ENCODE peak calls at places on chromosomes 16 and 17, in five cellular contexts. D, B, J, O and H are unnamed samples.

GRCh38 chr16:26649646-26650045 is 417.1 kb upstream of the C16orf82 start:
- DNase-seq in D (no peak), B (no peak), J (no peak), O (no peak), H (no peak)

GRCh38 chr16:22948058-22948602 is 134.2 kb downstream of the HS3ST2 start:
- DNase-seq in D (no peak), B (no peak), J (peak; percentile 78), O (no peak), H (no peak)

GRCh38 chr16:55081622-55082593 is 151.2 kb downstream of the IRX5 start:
- DNase-seq in D (no peak), B (no peak), J (no peak), O (no peak), H (no peak)

GRCh38 chr17:71392715-71393567 is 727.9 kb upstream of the SOX9 start:
- DNase-seq in D (no peak), B (no peak), J (no peak), O (no peak), H (no peak)

GRCh38 chr16:29126621-29127020 is 141.8 kb downstream of the LAT start:
- DNase-seq in D (no peak), B (no peak), J (no peak), O (no peak), H (no peak)

GRCh38 chr16:74865922-74866598 is 91.4 kb upstream of the FA2H start:
- DNase-seq in D (no peak), B (no peak), J (peak; percentile 83), O (no peak), H (no peak)

GRCh38 chr16:56206951-56207350 is 15.7 kb downstream of the GNAO1 start:
- DNase-seq in D (no peak), B (no peak), J (no peak), O (no peak), H (no peak)

GRCh38 chr17:44355310-44355640 is 8.4 kb downstream of the FAM171A2 start:
- DNase-seq in D (peak; percentile 9), B (no peak), J (peak; percentile 30), O (no peak), H (no peak)

GRCh38 chr17:50426814-50427787 is 1.1 kb downstream of the ACSF2 start:
- DNase-seq in D (peak; percentile 59), B (peak; percentile 84), J (peak; percentile 73), O (no peak), H (no peak)

GRCh38 chr16:82630219-82630618 is 3.5 kb downstream of the CDH13 start:
- DNase-seq in D (no peak), B (no peak), J (no peak), O (no peak), H (no peak)

GRCh38 chr16:31705371-31705770 is 168.2 kb upstream of the ZNF267 start:
- DNase-seq in D (no peak), B (no peak), J (no peak), O (no peak), H (no peak)

GRCh38 chr16:31704138-31704537 is 169.5 kb upstream of the ZNF267 start:
- DNase-seq in D (no peak), B (no peak), J (no peak), O (no peak), H (no peak)

GRCh38 chr16:31701734-31702133 is 171.9 kb upstream of the ZNF267 start:
- DNase-seq in D (no peak), B (no peak), J (no peak), O (no peak), H (no peak)

GRCh38 chr16:31702796-31703195 is 170.8 kb upstream of the ZNF267 start:
- DNase-seq in D (no peak), B (no peak), J (no peak), O (no peak), H (no peak)

DNA sequence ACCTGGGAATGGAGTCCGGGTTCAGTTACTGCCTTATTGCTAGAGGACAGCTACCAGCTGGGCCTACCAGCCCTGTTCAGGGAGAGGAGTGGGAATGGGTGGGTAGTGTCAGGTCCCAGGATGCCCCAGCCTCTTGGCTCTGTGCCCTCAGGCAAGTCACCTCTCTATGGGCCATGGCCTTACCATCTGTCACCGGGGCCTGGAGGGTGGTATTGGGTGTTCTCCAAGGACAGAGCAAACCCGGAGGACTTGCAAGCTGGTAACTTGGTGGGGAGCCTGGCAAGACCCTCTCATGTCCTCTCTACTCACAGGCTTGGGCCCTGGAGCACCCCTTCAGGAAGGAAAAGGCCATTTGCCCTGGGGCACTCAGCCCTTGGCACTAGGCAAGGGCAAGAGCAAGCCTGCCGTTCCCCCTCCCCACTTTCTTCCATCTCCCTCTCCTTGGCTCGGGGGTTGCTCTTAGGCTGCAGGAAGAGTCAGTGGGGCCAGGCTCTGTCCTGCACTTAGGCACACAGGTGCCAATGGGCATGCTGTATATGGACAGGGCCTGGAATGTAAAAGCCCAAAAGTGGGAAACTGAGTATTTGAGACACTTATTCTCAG is 170.0 kb upstream of the ZNF267 start:
- DNase-seq in D (no peak), B (no peak), J (no peak), O (no peak), H (no peak)
- TF ChIP-seq CTCF in D (no peak), B (no peak), J (no peak), O (no peak), H (no peak)

GRCh38 chr17:32869345-32870026 is 7.4 kb downstream of the MYO1D start:
- DNase-seq in D (no peak), B (no peak), J (no peak), O (no peak), H (no peak)
- TF ChIP-seq REST in D (no peak), B (no peak), J (no peak), O (no peak), H (no peak)

DNA sequence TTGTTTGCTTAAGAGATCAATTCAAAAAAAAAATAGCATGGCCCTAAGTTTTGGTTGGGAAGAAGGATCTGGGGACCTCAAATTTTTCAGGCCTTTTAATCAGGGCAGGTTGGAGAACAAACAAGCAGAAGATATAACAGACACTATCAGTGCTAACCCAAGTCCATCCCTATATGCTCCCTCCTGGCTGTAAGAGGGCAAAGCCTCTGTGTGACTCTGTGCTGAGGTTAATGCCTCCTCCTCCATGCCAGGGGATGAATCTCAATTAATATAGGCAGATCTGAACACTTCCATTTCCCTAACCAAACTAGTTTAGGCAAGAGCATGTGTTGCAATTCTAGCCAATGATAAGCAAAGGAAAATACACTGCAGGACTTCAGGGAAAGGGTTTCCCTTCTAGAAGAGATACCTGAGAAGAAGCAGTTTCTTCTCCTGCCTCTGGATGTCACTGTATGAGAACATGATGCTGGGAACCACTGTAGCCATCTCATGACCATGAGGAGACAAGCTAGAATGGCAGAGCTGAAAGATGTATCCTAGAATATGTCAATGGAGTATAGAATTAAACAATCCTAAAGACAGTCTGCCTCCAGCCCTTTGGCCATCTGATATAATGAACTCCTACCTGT is 76.0 kb downstream of the CHD9NB start:
- DNase-seq in D (no peak), B (peak; percentile 39), J (peak; percentile 64), O (no peak), H (no peak)
- TF ChIP-seq CTCF in D (peak; percentile 29), B (peak; percentile 36), J (peak; percentile 77), O (no peak), H (peak; percentile 32)

DNA sequence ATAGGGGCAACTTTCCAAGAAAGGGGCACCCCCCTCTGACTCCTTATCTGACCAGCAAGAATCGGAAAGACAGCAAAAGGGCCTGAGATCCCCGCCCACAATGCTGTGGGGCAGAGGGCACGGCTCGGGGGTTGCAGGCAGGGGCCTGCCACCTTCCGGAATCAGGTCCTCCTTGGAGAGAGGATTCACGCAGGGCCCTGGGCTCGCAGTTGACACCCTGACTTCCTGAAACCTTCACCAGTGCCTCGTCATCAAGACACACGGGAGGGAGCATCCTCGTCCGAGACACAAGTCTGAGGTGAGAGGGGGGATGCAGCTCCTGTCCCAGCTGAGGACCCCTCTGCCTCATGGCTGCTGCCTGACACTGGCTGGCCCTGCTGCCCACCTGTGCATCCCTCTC is 81.2 kb downstream of the LMF1 start:
- DNase-seq in D (no peak), B (no peak), J (no peak), O (no peak), H (no peak)
- TF ChIP-seq REST in D (no peak), B (no peak), J (no peak), O (no peak), H (no peak)

GRCh38 chr17:4161179-4161559 is 18.2 kb downstream of the CYB5D2 start:
- DNase-seq in D (no peak), B (peak; percentile 90), J (peak; percentile 50), O (no peak), H (peak; percentile 88)
- TF ChIP-seq CTCF in D (no peak), B (no peak), J (no peak), O (no peak), H (no peak)

DNA sequence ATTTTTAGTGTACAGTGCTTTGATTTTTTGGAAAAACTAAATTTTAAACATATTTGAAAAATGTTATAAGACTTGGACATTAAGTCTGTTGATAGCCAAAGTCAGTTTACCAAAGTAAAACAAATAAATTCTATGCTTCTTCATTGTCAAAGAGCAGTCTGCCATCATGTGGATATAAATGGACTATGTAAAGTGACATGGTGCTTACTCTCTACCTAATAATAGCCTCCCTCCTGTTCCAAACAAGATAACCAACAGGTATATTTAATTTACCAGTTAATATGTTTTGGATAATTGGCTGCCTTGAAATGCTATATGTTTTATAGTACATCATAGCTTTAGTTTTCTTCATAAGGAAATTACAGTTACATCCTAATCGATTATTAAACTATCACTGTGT is 15.9 kb downstream of the TAF15 start:
- DNase-seq in D (no peak), B (no peak), J (no peak), O (no peak), H (no peak)
- TF ChIP-seq REST in D (no peak), B (no peak), J (no peak), O (no peak), H (no peak)

GRCh38 chr16:71945616-71946015 is 50.3 kb downstream of the IST1 start:
- DNase-seq in D (no peak), B (no peak), J (no peak), O (no peak), H (no peak)

GRCh38 chr16:71937868-71938510 is 42.7 kb downstream of the IST1 start:
- DNase-seq in D (no peak), B (no peak), J (no peak), O (no peak), H (no peak)

DNA sequence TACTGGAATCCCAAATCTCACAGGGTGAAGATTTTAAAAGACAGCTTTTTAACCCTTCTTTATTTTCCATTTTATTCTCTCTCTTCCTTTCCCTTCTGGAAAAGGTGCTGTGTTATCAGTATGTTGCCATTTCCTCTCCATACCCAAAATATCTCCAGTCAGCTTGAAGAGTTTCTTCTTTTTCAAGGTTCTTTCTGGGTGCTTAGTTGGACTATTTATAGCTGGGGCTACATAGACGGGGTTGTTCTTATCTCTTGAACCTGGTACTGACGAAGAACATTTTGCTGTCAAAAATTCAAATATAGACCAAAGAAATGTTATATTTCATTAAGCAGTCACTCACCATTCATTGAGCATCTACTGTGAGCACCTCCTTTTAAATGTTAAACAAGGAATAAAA is 48.6 kb downstream of the IST1 start:
- DNase-seq in D (no peak), B (no peak), J (no peak), O (no peak), H (no peak)
- TF ChIP-seq CTCF in D (no peak), B (no peak), J (no peak), O (no peak), H (no peak)